ENCODE peak calls at places on chromosomes 2 and 18, in seven cellular contexts. M is activated CD4-positive, alpha-beta T cell treated with anti-CD3 and anti-CD28 coated beads, Interleukin-2, amount 50 U/mL, for 1 hour; P is activated CD8-positive, alpha-beta memory T cell treated with anti-CD3 and anti-CD28 coated beads, Interleukin-2, amount 10 ng/mL, durations not matched to agents 7 days and 5 days; L is mesenteric fat pad; S is activated T-cell treated with anti-CD3 and anti-CD28 coated beads, Interleukin-2, amount 50 U/mL, for 72 hours; C is myocyte; N is ELR. J is an unnamed sample.

GRCh38 chr2:37219046-37219445 is 12.3 kb downstream of the CEBPZ start:
- DNase-seq in S (no peak), C (no peak), L (no peak), M (no peak), P (no peak), N (no peak), J (no peak)

GRCh38 chr18:50126466-50126865 is 68.5 kb downstream of the MYO5B start:
- DNase-seq in L (no peak), P (no peak), S (no peak), C (no peak), N (no peak), M (no peak), J (no peak)

GRCh38 chr2:233464531-233465240 is 101.9 kb downstream of the USP40 start:
- DNase-seq in C (no peak), P (no peak), N (no peak), M (no peak), S (no peak), L (no peak), J (no peak)

GRCh38 chr2:190129421-190130199 is 67.1 kb upstream of the MSTN start:
- DNase-seq in N (no peak), C (no peak), L (no peak), M (no peak), P (no peak), S (no peak), J (no peak)

GRCh38 chr18:47775961-47776360 is 154.5 kb downstream of the SMAD2 start:
- DNase-seq in L (no peak), S (no peak), M (no peak), N (peak), C (peak), P (no peak), J (no peak)

GRCh38 chr2:46184794-46185583 is 112.2 kb upstream of the EPAS1 start:
- DNase-seq in L (peak), N (no peak), S (no peak), P (peak), M (no peak), C (no peak), J (no peak)

GRCh38 chr2:119756837-119757236 is 2.9 kb upstream of the PTPN4 start:
- DNase-seq in S (peak), P (no peak), M (no peak), C (peak), N (peak), L (no peak), J (no peak)

GRCh38 chr2:233690444-233690843 is 2.2 kb upstream of the UGT1A6 start:
- DNase-seq in L (no peak), N (peak), C (no peak), M (no peak), P (no peak), S (no peak), J (no peak)

GRCh38 chr2:129233751-129234406 is 745.6 kb upstream of the RAB6C start:
- DNase-seq in N (no peak), M (no peak), S (no peak), C (no peak), L (no peak), P (no peak), J (no peak)

GRCh38 chr2:207143474-207144190 is 22.1 kb downstream of the KLF7 start:
- DNase-seq in L (peak), M (peak), N (no peak), P (peak), S (peak), C (peak), J (peak)

GRCh38 chr2:28445448-28446258 is 50.2 kb upstream of the PLB1 start:
- DNase-seq in L (no peak), M (no peak), P (peak), N (peak), S (peak), C (peak), J (no peak)

GRCh38 chr18:8706981-8707940 is 1.9 kb downstream of the MTCL1 start:
- DNase-seq in N (peak), P (no peak), L (no peak), S (peak), M (peak), C (no peak), J (peak)

GRCh38 chr2:88557290-88557689 is 70.0 kb downstream of the EIF2AK3 start:
- DNase-seq in S (no peak), P (no peak), M (no peak), N (no peak), C (no peak), L (no peak), J (no peak)

GRCh38 chr2:66430195-66430905 is 4.6 kb upstream of the MEIS1 start:
- DNase-seq in P (no peak), C (no peak), M (no peak), N (no peak), S (no peak), L (no peak), J (no peak)

GRCh38 chr2:109663721-109664120 is 49.6 kb downstream of the SOWAHC start:
- DNase-seq in S (no peak), N (peak), L (no peak), C (peak), P (no peak), M (no peak), J (no peak)

GRCh38 chr2:127771756-127772155 is 39.2 kb downstream of the WDR33 start:
- DNase-seq in C (peak), L (no peak), M (no peak), P (no peak), N (peak), S (no peak), J (no peak)

GRCh38 chr18:706438-706837 is 6.0 kb downstream of the ENOSF1 start:
- DNase-seq in L (no peak), C (no peak), N (no peak), P (no peak), S (no peak), M (no peak), J (no peak)

GRCh38 chr2:125185691-125186270 is 1160.7 kb downstream of the CNTNAP5 start:
- DNase-seq in C (no peak), M (no peak), L (no peak), N (no peak), P (no peak), S (no peak), J (no peak)

GRCh38 chr2:74894261-74895030 is 60.5 kb downstream of the HK2 start:
- DNase-seq in C (peak), P (no peak), N (peak), S (no peak), M (no peak), L (no peak), J (no peak)

GRCh38 chr2:16632615-16633014 is 33.0 kb downstream of the CYRIA start:
- DNase-seq in N (no peak), M (no peak), P (no peak), C (peak), S (no peak), L (no peak), J (no peak)

GRCh38 chr18:49174478-49174877 is 223.7 kb upstream of the SMAD7 start:
- DNase-seq in N (peak), S (no peak), C (no peak), L (no peak), P (no peak), M (no peak), J (no peak)

GRCh38 chr2:25165992-25166618 is 2.3 kb downstream of the POMC start:
- DNase-seq in L (no peak), P (peak), C (peak), M (peak), N (peak), S (peak), J (peak)

GRCh38 chr18:36411745-36412168 is 114.2 kb downstream of the FHOD3 start:
- DNase-seq in C (peak), L (no peak), N (peak), P (no peak), M (no peak), S (no peak), J (no peak)

J was measured in B cell.